ENCODE peak calls at places on chromosomes 6 and 20, in six cellular contexts. N, A, I, D, O and Z are unnamed samples.

GRCh38 chr6:70479236-70479635 is 65.9 kb downstream of the FAM135A start:
- DNase-seq in N (no peak), A (no peak), I (no peak), D (peak), O (no peak), Z (no peak)

GRCh38 chr6:5337573-5337972 is 76.3 kb downstream of the FARS2 start:
- DNase-seq in N (no peak), A (no peak), I (no peak), D (peak), O (no peak), Z (no peak)

GRCh38 chr6:27668442-27669275 is 195.8 kb upstream of the ZNF184 start:
- DNase-seq in N (no peak), A (no peak), I (peak), D (peak), O (no peak), Z (peak)

GRCh38 chr6:168315626-168316025 is 4.0 kb downstream of the DACT2 start:
- DNase-seq in N (no peak), A (no peak), I (no peak), D (no peak), O (no peak), Z (no peak)

GRCh38 chr6:40627316-40627715 is 40.2 kb upstream of the LRFN2 start:
- DNase-seq in N (no peak), A (peak), I (peak), D (no peak), O (no peak), Z (no peak)

GRCh38 chr20:11935754-11936551 is 18.3 kb downstream of the BTBD3 start:
- DNase-seq in N (no peak), A (no peak), I (no peak), D (no peak), O (no peak), Z (no peak)

GRCh38 chr6:16338577-16339262 is 100.3 kb downstream of the GMPR start:
- DNase-seq in N (peak), A (peak), I (peak), D (peak), O (peak), Z (peak)

GRCh38 chr6:31173406-31173805 is 2.9 kb upstream of the POU5F1 start:
- DNase-seq in N (no peak), A (no peak), I (no peak), D (no peak), O (no peak), Z (no peak)

GRCh38 chr6:153172815-153173214 is 41.7 kb upstream of the RGS17 start:
- DNase-seq in N (no peak), A (no peak), I (no peak), D (no peak), O (no peak), Z (no peak)

GRCh38 chr6:22320750-22321149 is 23.9 kb upstream of the PRL start:
- DNase-seq in N (no peak), A (peak), I (peak), D (peak), O (no peak), Z (peak)

GRCh38 chr6:120354452-120355098 is 979.7 kb downstream of the TBC1D32 start:
- DNase-seq in N (no peak), A (no peak), I (no peak), D (peak), O (no peak), Z (peak)

GRCh38 chr6:34491091-34491430 is 25.2 kb downstream of the PACSIN1 start:
- DNase-seq in N (no peak), A (no peak), I (peak), D (peak), O (no peak), Z (no peak)

GRCh38 chr6:126527016-126527606 is 187.2 kb downstream of the CENPW start:
- DNase-seq in N (no peak), A (no peak), I (no peak), D (no peak), O (no peak), Z (no peak)

GRCh38 chr6:135568366-135568765 is 70.8 kb upstream of the AHI1 start:
- DNase-seq in N (peak), A (no peak), I (peak), D (peak), O (no peak), Z (no peak)

GRCh38 chr6:130020892-130021483 is 2.6 kb downstream of the L3MBTL3 start:
- DNase-seq in N (peak), A (peak), I (peak), D (peak), O (peak), Z (peak)

GRCh38 chr20:34256629-34257124 is 15.5 kb downstream of the ASIP start:
- DNase-seq in N (no peak), A (no peak), I (no peak), D (no peak), O (no peak), Z (no peak)

GRCh38 chr20:49775229-49775693 is 37.4 kb upstream of the SLC9A8 start:
- DNase-seq in N (no peak), A (peak), I (peak), D (peak), O (no peak), Z (peak)

GRCh38 chr20:55160022-55160421 is 684.6 kb downstream of the DOK5 start:
- DNase-seq in N (no peak), A (no peak), I (peak), D (peak), O (no peak), Z (no peak)

GRCh38 chr6:100446922-100447899 is 17.5 kb downstream of the SIM1 start:
- DNase-seq in N (no peak), A (no peak), I (peak), D (no peak), O (no peak), Z (no peak)

GRCh38 chr6:108897371-108897770 is 49.1 kb downstream of the ARMC2 start:
- DNase-seq in N (peak), A (peak), I (peak), D (peak), O (peak), Z (no peak)

DNA sequence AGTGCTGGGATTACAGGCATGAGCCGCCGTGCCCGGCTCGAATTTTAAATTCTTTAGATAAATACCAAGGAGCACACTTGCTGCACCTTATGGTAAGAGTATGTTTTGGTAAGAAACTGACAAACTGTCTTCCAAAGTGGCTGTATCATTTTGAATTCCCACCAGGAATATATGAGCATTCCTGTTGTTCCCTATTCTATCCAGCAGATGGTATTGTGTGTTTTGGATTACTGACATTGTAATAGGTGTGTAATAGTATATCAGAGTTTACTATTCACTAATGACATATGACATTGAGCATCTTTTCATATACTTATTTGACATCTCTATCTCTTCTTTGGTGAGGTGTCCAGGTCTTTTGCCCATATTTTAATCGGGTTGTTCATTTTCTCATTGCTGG is 40.5 kb downstream of the TGM6 start:
- DNase-seq in N (no peak), A (peak), I (peak), D (peak), O (no peak), Z (no peak)
- TF ChIP-seq CTCF in N (no peak), A (peak), I (peak), D (peak), O (no peak), Z (no peak)

GRCh38 chr6:164227952-164228522 is 813.5 kb downstream of the QKI start:
- DNase-seq in N (no peak), A (no peak), I (no peak), D (no peak), O (no peak), Z (no peak)
- TF ChIP-seq CTCF in N (no peak), A (no peak), I (no peak), D (no peak), O (no peak), Z (no peak)

GRCh38 chr20:51801220-51801991 is 915 bp downstream of the SALL4 start:
- DNase-seq in N (no peak), A (no peak), I (peak), D (no peak), O (no peak), Z (peak)
- TF ChIP-seq CTCF in N (no peak), A (peak), I (peak), D (no peak), O (no peak), Z (peak)

DNA sequence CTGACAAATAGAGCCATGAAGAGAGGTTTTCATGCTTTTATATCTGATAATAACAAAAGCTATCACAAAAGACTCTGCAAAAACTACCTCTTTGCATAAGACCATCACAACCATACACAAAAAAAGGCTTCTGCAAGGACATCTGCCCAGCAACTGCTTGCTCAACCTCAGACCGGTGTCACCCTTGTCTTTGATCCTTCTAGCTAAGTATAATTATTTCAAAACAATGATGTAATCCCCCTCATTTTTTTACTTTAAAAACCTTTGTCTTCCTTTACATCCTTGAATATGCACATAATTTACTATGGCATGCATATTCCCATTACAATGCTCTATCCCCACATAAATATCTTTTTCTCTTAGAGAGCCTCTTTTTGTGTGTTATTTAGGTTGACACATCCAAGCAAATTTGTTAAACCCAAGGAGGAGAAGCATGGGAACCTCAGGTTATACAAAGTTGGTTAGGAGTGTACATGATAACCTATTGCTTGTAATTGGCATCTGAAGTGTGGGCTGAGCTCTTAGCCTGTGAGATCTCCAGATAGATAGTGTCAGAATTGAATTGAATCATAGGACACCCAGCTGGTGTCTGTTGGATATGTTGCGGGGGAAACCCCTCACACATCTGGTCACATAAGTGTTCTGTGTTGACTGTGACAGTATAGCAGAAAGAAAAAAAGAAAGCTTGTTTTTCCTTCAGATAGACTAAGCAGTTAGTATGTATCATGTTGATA is 20.7 kb upstream of the CGA start:
- DNase-seq in N (no peak), A (no peak), I (no peak), D (no peak), O (no peak), Z (no peak)
- TF ChIP-seq CTCF in N (no peak), A (no peak), I (no peak), D (no peak), O (no peak), Z (no peak)

DNA sequence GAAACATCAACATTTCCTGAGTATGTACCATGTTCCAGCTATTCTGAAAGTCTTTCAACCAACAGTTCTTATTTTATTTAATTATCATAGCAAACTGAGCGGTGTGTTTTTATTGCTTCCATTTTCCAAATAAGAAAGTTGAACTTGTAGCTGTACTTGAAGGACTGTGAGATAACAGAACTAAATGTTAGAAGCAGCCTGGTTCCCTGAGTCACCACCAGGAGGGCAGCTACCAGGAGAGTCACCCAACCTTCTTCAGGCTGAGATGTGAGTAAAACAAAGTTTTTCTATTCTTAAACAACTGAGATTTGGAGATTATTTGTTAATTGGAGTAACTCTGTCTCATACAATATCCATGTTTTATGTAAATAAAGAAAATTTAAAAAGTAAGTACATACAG is 403.4 kb downstream of the PKHD1 start:
- DNase-seq in N (no peak), A (no peak), I (no peak), D (no peak), O (no peak), Z (no peak)
- TF ChIP-seq CTCF in N (no peak), A (no peak), I (no peak), D (no peak), O (peak), Z (no peak)

GRCh38 chr6:20702366-20702765 is 168.1 kb downstream of the CDKAL1 start:
- DNase-seq in N (no peak), A (no peak), I (no peak), D (no peak), O (no peak), Z (no peak)
- TF ChIP-seq CTCF in N (no peak), A (no peak), I (no peak), D (no peak), O (no peak), Z (no peak)

DNA sequence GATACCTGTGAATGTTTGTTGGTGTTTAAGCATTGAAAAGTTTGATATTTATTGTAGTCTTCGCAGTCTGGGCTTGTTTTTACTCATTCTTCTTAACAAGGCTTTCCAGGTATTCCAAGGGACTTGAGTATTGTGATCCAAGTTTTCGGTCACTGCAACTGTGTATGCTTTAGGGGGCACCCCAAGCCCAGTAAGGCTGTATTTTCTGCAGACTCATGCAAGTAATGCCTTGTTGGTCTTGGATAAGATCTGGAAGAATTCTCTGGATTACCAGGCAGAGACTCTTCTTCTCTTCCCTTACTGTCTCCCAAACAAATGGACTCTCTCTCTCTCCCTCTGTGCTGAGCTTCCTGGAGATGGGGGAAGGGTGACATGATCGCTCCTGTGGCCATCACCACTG is 82.1 kb downstream of the RFPL4B start:
- DNase-seq in N (no peak), A (no peak), I (no peak), D (no peak), O (no peak), Z (no peak)
- TF ChIP-seq CTCF in N (no peak), A (no peak), I (no peak), D (peak), O (peak), Z (no peak)

GRCh38 chr6:124854338-124854922 is 107.8 kb upstream of the RNF217 start:
- DNase-seq in N (no peak), A (peak), I (no peak), D (no peak), O (no peak), Z (no peak)
- TF ChIP-seq CTCF in N (peak), A (peak), I (no peak), D (peak), O (peak), Z (no peak)